ENCODE peak calls at places on chromosomes 11 and 22, in seven cellular contexts. One of them, this sample, is unnamed.

GRCh38 chr11:6285019-6285418 is 25.4 kb downstream of the CCKBR start:
- DNase-seq in HCT116: no peak
- DNase-seq in HEK293T: no peak
- DNase-seq in HepG2: no peak
- DNase-seq in K562: no peak
- DNase-seq in GM12878: no peak
- DNase-seq in WTC11: no peak
- DNase-seq in this sample: no peak

GRCh38 chr22:24133187-24133965 is 47.9 kb upstream of the SUSD2 start:
- DNase-seq in HCT116: no peak
- DNase-seq in HEK293T: no peak
- DNase-seq in HepG2: no peak
- DNase-seq in K562: no peak
- DNase-seq in GM12878: no peak
- DNase-seq in WTC11: peak; percentile 42
- DNase-seq in this sample: no peak

GRCh38 chr11:78391424-78391823 is 26.2 kb downstream of the GAB2 start:
- DNase-seq in HCT116: no peak
- DNase-seq in HEK293T: no peak
- DNase-seq in HepG2: no peak
- DNase-seq in K562: no peak
- DNase-seq in GM12878: no peak
- DNase-seq in WTC11: no peak
- DNase-seq in this sample: no peak

GRCh38 chr11:18010271-18010670 is 2.6 kb downstream of the SERGEF start:
- DNase-seq in HCT116: no peak
- DNase-seq in HEK293T: no peak
- DNase-seq in HepG2: no peak
- DNase-seq in K562: peak; percentile 6
- DNase-seq in GM12878: no peak
- DNase-seq in WTC11: no peak
- DNase-seq in this sample: no peak

GRCh38 chr11:10844816-10845215 is 13.0 kb downstream of the ZBED5 start:
- DNase-seq in HCT116: no peak
- DNase-seq in HEK293T: no peak
- DNase-seq in HepG2: no peak
- DNase-seq in K562: no peak
- DNase-seq in GM12878: no peak
- DNase-seq in WTC11: no peak
- DNase-seq in this sample: no peak

GRCh38 chr11:113137735-113138529 is 176.5 kb upstream of the TTC12 start:
- DNase-seq in HCT116: no peak
- DNase-seq in HEK293T: no peak
- DNase-seq in HepG2: no peak
- DNase-seq in K562: peak; percentile 1
- DNase-seq in GM12878: no peak
- DNase-seq in WTC11: no peak
- DNase-seq in this sample: no peak

GRCh38 chr11:111569476-111569875 is 29.0 kb downstream of the LAYN start:
- DNase-seq in HCT116: no peak
- DNase-seq in HEK293T: no peak
- DNase-seq in HepG2: no peak
- DNase-seq in K562: no peak
- DNase-seq in GM12878: no peak
- DNase-seq in WTC11: no peak
- DNase-seq in this sample: no peak

GRCh38 chr11:75169101-75169885 is 18.4 kb downstream of the SLCO2B1 start:
- DNase-seq in HCT116: no peak
- DNase-seq in HEK293T: no peak
- DNase-seq in HepG2: no peak
- DNase-seq in K562: no peak
- DNase-seq in GM12878: no peak
- DNase-seq in WTC11: no peak
- DNase-seq in this sample: no peak

GRCh38 chr11:78762105-78762504 is 187.4 kb upstream of the NARS2 start:
- DNase-seq in HCT116: no peak
- DNase-seq in HEK293T: no peak
- DNase-seq in HepG2: no peak
- DNase-seq in K562: no peak
- DNase-seq in GM12878: no peak
- DNase-seq in WTC11: no peak
- DNase-seq in this sample: no peak

GRCh38 chr11:127042445-127042844 is 41.9 kb upstream of the KIRREL3 start:
- DNase-seq in HCT116: no peak
- DNase-seq in HEK293T: no peak
- DNase-seq in HepG2: no peak
- DNase-seq in K562: no peak
- DNase-seq in GM12878: no peak
- DNase-seq in WTC11: no peak
- DNase-seq in this sample: no peak

GRCh38 chr11:18294862-18295261 is 27.1 kb downstream of the HPS5 start:
- DNase-seq in HCT116: no peak
- DNase-seq in HEK293T: no peak
- DNase-seq in HepG2: no peak
- DNase-seq in K562: no peak
- DNase-seq in GM12878: no peak
- DNase-seq in WTC11: no peak
- DNase-seq in this sample: no peak

GRCh38 chr22:23369054-23369685 is 188.9 kb downstream of the BCR start:
- DNase-seq in HCT116: no peak
- DNase-seq in HEK293T: no peak
- DNase-seq in HepG2: no peak
- DNase-seq in K562: no peak
- DNase-seq in GM12878: no peak
- DNase-seq in WTC11: no peak
- DNase-seq in this sample: peak; percentile 22

GRCh38 chr11:12139144-12139881 is 28.9 kb downstream of the MICAL2 start:
- DNase-seq in HCT116: no peak
- DNase-seq in HEK293T: no peak
- DNase-seq in HepG2: no peak
- DNase-seq in K562: no peak
- DNase-seq in GM12878: no peak
- DNase-seq in WTC11: no peak
- DNase-seq in this sample: no peak

GRCh38 chr11:33930317-33931021 is 38.6 kb upstream of the LMO2 start:
- DNase-seq in HCT116: no peak
- DNase-seq in HEK293T: no peak
- DNase-seq in HepG2: no peak
- DNase-seq in K562: no peak
- DNase-seq in GM12878: no peak
- DNase-seq in WTC11: no peak
- DNase-seq in this sample: no peak

GRCh38 chr11:60334005-60334620 is 7.1 kb downstream of the MS4A6E start:
- DNase-seq in HCT116: peak; percentile 73
- DNase-seq in HEK293T: peak; percentile 52
- DNase-seq in HepG2: peak; percentile 42
- DNase-seq in K562: peak; percentile 74
- DNase-seq in GM12878: no peak
- DNase-seq in WTC11: peak; percentile 86
- DNase-seq in this sample: peak; percentile 50
- TF ChIP-seq SP1 in HCT116: no peak
- TF ChIP-seq SP1 in HEK293T: no peak
- TF ChIP-seq SP1 in HepG2: no peak
- TF ChIP-seq SP1 in K562: no peak
- TF ChIP-seq SP1 in GM12878: no peak
- TF ChIP-seq SP1 in WTC11: no peak
- TF ChIP-seq SP1 in this sample: no peak

GRCh38 chr22:37907036-37907954 is 1.2 kb downstream of the MICALL1 start:
- DNase-seq in HCT116: no peak
- DNase-seq in HEK293T: no peak
- DNase-seq in HepG2: no peak
- DNase-seq in K562: no peak
- DNase-seq in GM12878: no peak
- DNase-seq in WTC11: no peak
- DNase-seq in this sample: no peak

GRCh38 chr22:37909756-37910155 is 3.7 kb downstream of the MICALL1 start:
- DNase-seq in HCT116: no peak
- DNase-seq in HEK293T: no peak
- DNase-seq in HepG2: no peak
- DNase-seq in K562: no peak
- DNase-seq in GM12878: no peak
- DNase-seq in WTC11: no peak
- DNase-seq in this sample: no peak

GRCh38 chr22:37905534-37906363 is at the start of gene MICALL1:
- DNase-seq in HCT116: no peak
- DNase-seq in HEK293T: peak; percentile 90
- DNase-seq in HepG2: no peak
- DNase-seq in K562: peak; percentile 81
- DNase-seq in GM12878: no peak
- DNase-seq in WTC11: peak; percentile 68
- DNase-seq in this sample: peak; percentile 84

GRCh38 chr22:37906364-37907008 is 389 bp downstream of the MICALL1 start:
- DNase-seq in HCT116: no peak
- DNase-seq in HEK293T: peak; percentile 45
- DNase-seq in HepG2: no peak
- DNase-seq in K562: peak; percentile 35
- DNase-seq in GM12878: no peak
- DNase-seq in WTC11: peak; percentile 49
- DNase-seq in this sample: no peak

DNA sequence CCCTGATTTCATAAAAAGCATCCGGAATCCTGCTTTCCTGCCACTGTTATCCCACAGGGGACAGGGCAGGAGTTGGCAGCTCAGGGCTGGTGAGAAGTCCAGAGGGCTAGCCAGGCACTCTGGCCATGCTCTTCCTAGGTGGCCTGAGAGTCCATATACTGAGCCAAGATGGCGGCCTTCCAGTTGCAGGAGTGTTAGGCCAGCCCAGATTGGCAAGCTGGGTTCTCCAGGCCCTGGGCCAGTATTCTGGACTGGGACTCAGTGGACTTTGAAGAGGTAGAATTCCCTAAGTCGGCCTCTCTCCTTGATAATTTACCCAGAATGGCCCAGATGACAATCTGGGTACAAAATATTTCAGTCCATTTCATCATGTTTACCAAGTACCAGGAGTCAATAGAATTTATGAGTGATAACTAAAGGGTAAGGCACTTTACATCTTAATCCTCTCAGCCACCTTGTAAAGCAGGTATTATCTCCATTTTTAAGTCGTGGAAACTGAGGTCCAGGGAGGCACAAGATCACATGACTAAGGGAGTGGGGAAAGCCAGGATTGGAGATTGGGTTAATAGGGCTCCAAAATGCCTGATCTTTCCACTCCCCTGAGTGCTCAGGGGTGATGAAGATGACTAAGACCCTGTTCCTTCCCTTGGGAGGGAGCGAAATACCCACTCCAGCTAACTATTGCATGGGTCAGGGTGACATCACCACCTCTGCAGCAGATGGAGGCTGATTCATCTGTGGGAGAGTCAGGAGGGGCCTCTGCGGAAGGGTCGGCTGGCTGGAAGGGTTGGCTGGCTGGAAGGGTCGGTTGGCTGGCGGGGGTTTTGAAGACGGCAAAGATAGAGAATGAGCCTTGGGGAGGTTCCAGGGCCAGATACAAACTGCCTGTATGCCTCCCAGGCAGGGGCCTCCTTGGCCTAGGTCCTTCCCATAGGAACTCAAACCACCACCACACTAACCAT is 1.2 kb upstream of the MICALL1 start:
- DNase-seq in HCT116: peak; percentile 87
- DNase-seq in HEK293T: peak; percentile 66
- DNase-seq in HepG2: peak; percentile 58
- DNase-seq in K562: peak; percentile 77
- DNase-seq in GM12878: no peak
- DNase-seq in WTC11: no peak
- DNase-seq in this sample: no peak
- TF ChIP-seq SP1 in HCT116: peak; percentile 76
- TF ChIP-seq SP1 in HEK293T: no peak
- TF ChIP-seq SP1 in HepG2: no peak
- TF ChIP-seq SP1 in K562: peak; percentile 66
- TF ChIP-seq SP1 in GM12878: no peak
- TF ChIP-seq SP1 in WTC11: no peak
- TF ChIP-seq SP1 in this sample: no peak

DNA sequence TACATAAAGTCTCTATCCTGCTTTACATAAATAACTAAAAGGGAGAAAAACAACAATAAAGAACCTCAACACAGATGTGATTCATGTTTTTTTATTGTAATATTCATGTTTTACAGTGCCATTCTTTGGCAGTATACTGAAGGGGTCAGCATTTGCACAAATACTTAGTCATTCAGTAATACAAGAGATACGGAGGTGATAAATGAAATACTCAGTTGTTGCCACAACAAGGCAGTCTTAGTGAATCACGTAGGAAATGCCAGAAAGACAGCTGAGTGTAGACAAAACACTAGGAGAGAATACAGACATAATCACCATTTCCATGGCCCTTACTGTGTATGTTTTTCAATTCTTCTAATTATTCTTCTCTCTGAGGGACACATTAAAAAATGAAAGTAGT is 910.4 kb downstream of the METTL15 start:
- DNase-seq in HCT116: no peak
- DNase-seq in HEK293T: no peak
- DNase-seq in HepG2: no peak
- DNase-seq in K562: no peak
- DNase-seq in GM12878: no peak
- DNase-seq in WTC11: no peak
- DNase-seq in this sample: no peak
- TF ChIP-seq SP1 in HCT116: no peak
- TF ChIP-seq SP1 in HEK293T: no peak
- TF ChIP-seq SP1 in HepG2: no peak
- TF ChIP-seq SP1 in K562: no peak
- TF ChIP-seq SP1 in GM12878: no peak
- TF ChIP-seq SP1 in WTC11: no peak
- TF ChIP-seq SP1 in this sample: no peak

GRCh38 chr11:83671295-83671694 is 385.1 kb upstream of the CCDC90B start:
- DNase-seq in HCT116: no peak
- DNase-seq in HEK293T: no peak
- DNase-seq in HepG2: no peak
- DNase-seq in K562: no peak
- DNase-seq in GM12878: no peak
- DNase-seq in WTC11: no peak
- DNase-seq in this sample: no peak
- TF ChIP-seq SP1 in HCT116: no peak
- TF ChIP-seq SP1 in HEK293T: no peak
- TF ChIP-seq SP1 in HepG2: no peak
- TF ChIP-seq SP1 in K562: no peak
- TF ChIP-seq SP1 in GM12878: no peak
- TF ChIP-seq SP1 in WTC11: no peak
- TF ChIP-seq SP1 in this sample: no peak

DNA sequence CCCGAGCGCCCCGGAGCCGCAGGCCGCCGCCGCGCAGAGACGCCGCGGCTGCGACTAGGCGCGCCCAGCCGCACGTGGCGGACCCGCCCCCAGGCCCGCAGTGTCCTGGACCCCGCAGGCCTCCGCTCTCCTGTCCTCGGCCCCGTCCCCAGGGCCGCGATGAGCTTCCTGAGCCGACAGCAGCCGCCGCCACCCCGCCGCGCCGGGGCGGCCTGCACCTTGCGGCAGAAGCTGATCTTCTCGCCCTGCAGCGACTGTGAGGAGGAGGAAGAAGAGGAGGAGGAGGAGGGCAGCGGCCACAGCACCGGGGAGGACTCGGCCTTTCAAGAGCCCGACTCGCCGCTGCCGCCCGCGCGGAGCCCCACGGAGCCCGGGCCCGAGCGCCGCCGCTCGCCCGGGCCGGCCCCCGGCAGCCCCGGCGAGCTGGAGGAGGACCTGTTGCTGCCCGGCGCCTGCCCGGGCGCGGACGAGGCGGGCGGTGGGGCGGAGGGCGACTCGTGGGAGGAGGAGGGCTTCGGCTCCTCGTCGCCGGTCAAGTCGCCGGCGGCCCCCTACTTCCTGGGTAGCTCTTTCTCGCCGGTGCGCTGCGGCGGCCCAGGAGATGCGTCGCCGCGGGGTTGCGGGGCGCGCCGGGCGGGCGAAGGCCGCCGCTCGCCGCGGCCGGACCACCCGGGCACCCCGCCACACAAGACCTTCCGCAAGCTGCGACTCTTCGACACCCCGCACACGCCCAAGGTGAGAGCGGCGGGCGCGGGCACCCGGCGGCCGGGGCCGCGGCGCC is 495 bp downstream of the WEE1 start:
- DNase-seq in HCT116: no peak
- DNase-seq in HEK293T: no peak
- DNase-seq in HepG2: no peak
- DNase-seq in K562: no peak
- DNase-seq in GM12878: no peak
- DNase-seq in WTC11: peak; percentile 32
- DNase-seq in this sample: no peak
- TF ChIP-seq SP1 in HCT116: no peak
- TF ChIP-seq SP1 in HEK293T: no peak
- TF ChIP-seq SP1 in HepG2: no peak
- TF ChIP-seq SP1 in K562: no peak
- TF ChIP-seq SP1 in GM12878: no peak
- TF ChIP-seq SP1 in WTC11: no peak
- TF ChIP-seq SP1 in this sample: no peak

This sample was measured in H1.